ENCODE peak calls at places on chromosomes 6 and 20, in five cellular contexts. D is head of caudate nucleus, X is progenitor cell of endocrine pancreas, H is AG08396, C is cardiac muscle cell. Q is an unnamed sample.

GRCh38 chr20:18001131-18001921 is 32.5 kb downstream of the MGME1 start:
- DNase-seq in D (peak), H (peak), C (peak), X (no peak), Q (no peak)

GRCh38 chr6:144597511-144597910 is 312.4 kb downstream of the UTRN start:
- DNase-seq in D (no peak), X (no peak), H (no peak), C (no peak), Q (no peak)

GRCh38 chr6:10391799-10392198 is 23.1 kb downstream of the TFAP2A start:
- DNase-seq in H (no peak), D (no peak), X (no peak), C (no peak), Q (no peak)

GRCh38 chr20:51596656-51597388 is 54.3 kb upstream of the NFATC2 start:
- DNase-seq in C (no peak), X (no peak), D (no peak), H (no peak), Q (no peak)

GRCh38 chr6:33417127-33417902 is 592 bp downstream of the CUTA start:
- DNase-seq in C (peak), X (no peak), D (no peak), H (peak), Q (no peak)

GRCh38 chr6:96898241-96898851 is 655 bp upstream of the NDUFAF4 start:
- DNase-seq in D (no peak), H (no peak), X (no peak), C (peak), Q (peak)

GRCh38 chr6:160327981-160328380 is 20.2 kb upstream of the SLC22A3 start:
- DNase-seq in X (no peak), D (no peak), C (no peak), H (no peak), Q (no peak)

GRCh38 chr20:32535316-32535952 is 49.7 kb downstream of the NOL4L start:
- DNase-seq in X (no peak), C (no peak), D (no peak), H (no peak), Q (peak)

GRCh38 chr6:29722773-29723665 is at the start of gene HLA-F:
- DNase-seq in X (no peak), D (peak), C (peak), H (peak), Q (peak)